ENCODE peak calls at places on chromosome 13, in six cellular contexts. A, G, D, N, O and T are unnamed samples.

GRCh38 chr13:27504126-27504525 is 53.8 kb upstream of the MTIF3 start:
- DNase-seq in A (no peak), O (no peak), G (no peak), N (no peak), D (no peak), T (no peak)

GRCh38 chr13:98664047-98664446 is 87.1 kb upstream of the STK24 start:
- DNase-seq in A (peak; percentile 83), D (no peak), N (no peak), O (no peak), G (no peak), T (no peak)

GRCh38 chr13:26327905-26328304 is 74.0 kb downstream of the CDK8 start:
- DNase-seq in A (no peak), O (peak; percentile 80), G (no peak), D (no peak), N (no peak), T (no peak)

GRCh38 chr13:26485786-26486185 is 71.7 kb upstream of the WASF3 start:
- DNase-seq in A (no peak), O (no peak), D (no peak), N (no peak), G (peak; percentile 80), T (no peak)

GRCh38 chr13:88802886-88803285 is 1131.7 kb downstream of the SLITRK5 start:
- DNase-seq in A (no peak), N (no peak), G (no peak), D (no peak), O (no peak), T (no peak)

GRCh38 chr13:44676534-44676933 is 100.4 kb upstream of the TSC22D1 start:
- DNase-seq in G (no peak), D (no peak), A (no peak), N (no peak), O (no peak), T (no peak)

GRCh38 chr13:21058361-21058760 is 3.0 kb downstream of the LATS2 start:
- DNase-seq in N (peak; percentile 37), G (no peak), O (no peak), A (no peak), D (no peak), T (no peak)

GRCh38 chr13:78228940-78229339 is 310.3 kb upstream of the EDNRB start:
- DNase-seq in N (no peak), O (no peak), G (no peak), D (no peak), A (peak; percentile 20), T (no peak)

GRCh38 chr13:42946927-42947326 is 45.1 kb downstream of the EPSTI1 start:
- DNase-seq in N (no peak), A (no peak), O (no peak), D (no peak), G (no peak), T (no peak)

GRCh38 chr13:93172109-93172508 is 54.5 kb upstream of the GPC6 start:
- DNase-seq in G (no peak), N (no peak), O (no peak), D (no peak), A (no peak), T (no peak)

GRCh38 chr13:69331245-69331644 is 776.4 kb upstream of the ATXN8OS start:
- DNase-seq in N (no peak), O (no peak), D (no peak), A (no peak), G (no peak), T (no peak)

GRCh38 chr13:72122661-72123060 is 255.7 kb upstream of the DACH1 start:
- DNase-seq in N (no peak), A (no peak), G (no peak), D (no peak), O (no peak), T (no peak)

GRCh38 chr13:91922969-91923592 is 524.7 kb downstream of the GPC5 start:
- DNase-seq in O (no peak), A (no peak), N (no peak), G (no peak), D (no peak), T (no peak)

GRCh38 chr13:80497007-80497406 is 156.1 kb upstream of the SPRY2 start:
- DNase-seq in G (no peak), O (no peak), N (no peak), D (no peak), A (no peak), T (no peak)

GRCh38 chr13:101977475-101977874 is 424.4 kb downstream of the FGF14 start:
- DNase-seq in D (no peak), A (no peak), O (no peak), N (no peak), G (no peak), T (no peak)

GRCh38 chr13:47898080-47898479 is 103.0 kb downstream of the SUCLA2 start:
- DNase-seq in O (no peak), N (no peak), D (no peak), A (no peak), G (no peak), T (no peak)

GRCh38 chr13:31998131-31998530 is 33.4 kb upstream of the FRY start:
- DNase-seq in D (no peak), A (no peak), G (no peak), O (peak; percentile 79), N (peak; percentile 51), T (no peak)